ENCODE peak calls at places on chromosome 4, in seven cellular contexts. M is WERI-Rb-1, P is tibial nerve, J is stomach, V is esophagus squamous epithelium, C is mammary epithelial cell, Y is transverse colon. U is an unnamed sample.
A peak's percentile ranks its signal among the peaks of the same experiment; 100 is the strongest.

GRCh38 chr4:185896832-185897475 is 85.0 kb upstream of the SORBS2 start:
- DNase-seq in Y (no peak), M (no peak), V (no peak), P (no peak), C (no peak), J (no peak), U (no peak)

GRCh38 chr4:155948541-155948940 is 5.1 kb downstream of the CTSO start:
- DNase-seq in J (no peak), C (no peak), Y (no peak), P (no peak), V (no peak), M (no peak), U (no peak)

GRCh38 chr4:16360694-16361262 is 134.5 kb upstream of the TAPT1 start:
- DNase-seq in Y (no peak), M (no peak), J (no peak), C (no peak), P (no peak), V (no peak), U (no peak)

GRCh38 chr4:77072195-77072753 is 3.5 kb downstream of the CCNI start:
- DNase-seq in P (no peak), C (peak; percentile 83), V (no peak), M (no peak), J (peak; percentile 39), Y (no peak), U (peak; percentile 56)

GRCh38 chr4:53273726-53274125 is 92.1 kb downstream of the SCFD2 start:
- DNase-seq in J (no peak), M (no peak), Y (no peak), C (peak; percentile 66), V (no peak), P (no peak), U (no peak)

GRCh38 chr4:78484574-78484973 is 67.0 kb upstream of the ANXA3 start:
- DNase-seq in J (no peak), V (no peak), M (no peak), C (no peak), Y (no peak), P (no peak), U (no peak)

GRCh38 chr4:4837921-4838601 is 21.4 kb upstream of the MSX1 start:
- DNase-seq in M (peak; percentile 64), C (peak; percentile 6), P (no peak), V (no peak), J (peak; percentile 14), Y (no peak), U (no peak)

GRCh38 chr4:182197611-182198010 is 45.6 kb upstream of the TENM3 start:
- DNase-seq in C (no peak), V (no peak), P (no peak), Y (no peak), M (no peak), J (no peak), U (no peak)

GRCh38 chr4:151665022-151665421 is 95.8 kb downstream of the GATB start:
- DNase-seq in C (no peak), Y (no peak), J (no peak), V (no peak), M (no peak), P (no peak), U (no peak)

GRCh38 chr4:38426532-38426931 is 237.5 kb upstream of the KLF3 start:
- DNase-seq in P (no peak), C (no peak), J (no peak), Y (no peak), V (no peak), M (no peak), U (no peak)

GRCh38 chr4:18529482-18529881 is 507.9 kb upstream of the LCORL start:
- DNase-seq in P (no peak), Y (no peak), V (no peak), M (no peak), J (no peak), C (no peak), U (no peak)

GRCh38 chr4:170005472-170005871 is 20.7 kb downstream of the MFAP3L start:
- DNase-seq in M (no peak), V (no peak), Y (no peak), P (no peak), C (no peak), J (no peak), U (no peak)

GRCh38 chr4:120824905-120825304 is 97.6 kb downstream of the PRDM5 start:
- DNase-seq in M (no peak), Y (no peak), J (no peak), P (no peak), V (no peak), C (no peak), U (no peak)

GRCh38 chr4:121138014-121138413 is 26.1 kb downstream of the TNIP3 start:
- DNase-seq in Y (no peak), J (no peak), V (no peak), C (no peak), M (no peak), P (no peak), U (no peak)

GRCh38 chr4:912548-913279 is 19.4 kb downstream of the GAK start:
- DNase-seq in Y (peak; percentile 34), J (no peak), V (no peak), P (no peak), M (no peak), C (peak; percentile 79), U (no peak)

GRCh38 chr4:120005527-120005926 is 61.1 kb downstream of the MAD2L1 start:
- DNase-seq in M (no peak), Y (no peak), J (no peak), C (no peak), V (no peak), P (no peak), U (no peak)

GRCh38 chr4:98581126-98581525 is 77.3 kb downstream of the TSPAN5 start:
- DNase-seq in M (no peak), C (no peak), J (no peak), V (no peak), Y (no peak), P (no peak), U (no peak)

GRCh38 chr4:13092702-13093101 is 391.4 kb downstream of the RAB28 start:
- DNase-seq in V (no peak), J (no peak), M (no peak), P (peak; percentile 35), Y (no peak), C (no peak), U (no peak)

GRCh38 chr4:73518340-73518739 is 36.8 kb downstream of the AFM start:
- DNase-seq in M (no peak), J (no peak), Y (no peak), C (no peak), V (no peak), P (no peak), U (no peak)

GRCh38 chr4:128573781-128574508 is 235.6 kb upstream of the JADE1 start:
- DNase-seq in P (no peak), M (no peak), J (no peak), C (no peak), Y (no peak), V (no peak), U (no peak)

GRCh38 chr4:155914782-155915181 is 11.3 kb downstream of the TDO2 start:
- DNase-seq in Y (no peak), C (no peak), P (no peak), V (no peak), M (no peak), J (no peak), U (no peak)

GRCh38 chr4:110268790-110269189 is 70.4 kb upstream of the ELOVL6 start:
- DNase-seq in Y (no peak), J (no peak), M (no peak), V (no peak), P (no peak), C (no peak), U (no peak)

GRCh38 chr4:110268352-110268751 is 69.9 kb upstream of the ELOVL6 start:
- DNase-seq in P (no peak), Y (no peak), V (no peak), M (no peak), J (no peak), C (no peak), U (no peak)

GRCh38 chr4:110260299-110260698 is 61.9 kb upstream of the ELOVL6 start:
- DNase-seq in Y (no peak), M (no peak), P (no peak), C (no peak), V (no peak), J (no peak), U (no peak)

GRCh38 chr4:110266136-110266535 is 67.7 kb upstream of the ELOVL6 start:
- DNase-seq in C (no peak), P (no peak), J (no peak), V (no peak), M (no peak), Y (no peak), U (no peak)

GRCh38 chr4:110265001-110265400 is 66.6 kb upstream of the ELOVL6 start:
- DNase-seq in Y (no peak), M (no peak), C (no peak), V (no peak), J (no peak), P (no peak), U (no peak)
- H3K27ac ChIP-seq in Y (no peak overlapping the region), M (no peak overlapping the region), C (no peak overlapping the region), V (no peak overlapping the region), J (no peak overlapping the region), P (no peak overlapping the region), U (no peak overlapping the region)

DNA sequence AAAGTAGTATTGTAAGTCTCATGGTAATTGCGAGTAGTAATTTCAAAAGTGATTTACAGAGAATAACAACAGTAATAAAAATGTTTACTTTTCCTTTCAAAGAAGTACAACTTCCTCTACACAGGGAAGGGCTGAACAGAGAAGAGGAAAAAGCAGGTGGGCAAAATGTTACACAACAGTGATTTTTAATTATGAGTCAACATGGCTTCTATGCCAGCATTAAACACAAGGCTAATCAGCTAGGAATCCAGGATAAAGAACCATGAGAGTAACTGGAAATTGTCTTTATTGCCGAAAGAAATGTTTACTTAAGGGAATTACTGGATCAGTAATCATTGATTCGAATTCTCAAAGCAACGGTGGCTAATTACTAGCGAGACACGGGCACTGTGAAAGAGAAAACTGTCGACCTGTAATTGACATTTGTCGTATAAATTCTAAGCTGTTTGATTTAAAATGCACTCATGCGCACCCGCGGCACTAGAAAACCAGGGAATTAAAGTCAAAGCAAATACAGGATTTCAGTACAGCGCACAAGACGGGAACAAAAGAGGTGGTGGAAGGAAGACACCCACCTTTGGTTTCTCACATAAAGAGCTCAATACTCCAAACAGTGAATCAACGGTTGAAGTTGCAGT is 15.5 kb downstream of the UTP3 start:
- DNase-seq in C (peak; percentile 54), V (no peak), Y (peak; percentile 18), P (peak; percentile 23), J (no peak), M (peak; percentile 25), U (no peak)
- H3K4me3 ChIP-seq in C (peak overlapping the region; percentile 67), V (peak overlapping the region; percentile 93), Y (peak overlapping the region; percentile 82), P (peak overlapping the region; percentile 85), J (peak overlapping the region; percentile 86), M (peak overlapping the region; percentile 57), U (peak overlapping the region; percentile 89)

GRCh38 chr4:88738146-88738545 is 40.5 kb upstream of the NAP1L5 start:
- DNase-seq in Y (no peak), C (no peak), M (peak; percentile 17), V (no peak), P (no peak), J (no peak), U (no peak)
- H3K27ac ChIP-seq in Y (peak overlapping the region; percentile 21), C (no peak overlapping the region), M (no peak overlapping the region), V (no peak overlapping the region), P (peak overlapping the region; percentile 63), J (peak overlapping the region; percentile 78), U (peak overlapping the region; percentile 36)

DNA sequence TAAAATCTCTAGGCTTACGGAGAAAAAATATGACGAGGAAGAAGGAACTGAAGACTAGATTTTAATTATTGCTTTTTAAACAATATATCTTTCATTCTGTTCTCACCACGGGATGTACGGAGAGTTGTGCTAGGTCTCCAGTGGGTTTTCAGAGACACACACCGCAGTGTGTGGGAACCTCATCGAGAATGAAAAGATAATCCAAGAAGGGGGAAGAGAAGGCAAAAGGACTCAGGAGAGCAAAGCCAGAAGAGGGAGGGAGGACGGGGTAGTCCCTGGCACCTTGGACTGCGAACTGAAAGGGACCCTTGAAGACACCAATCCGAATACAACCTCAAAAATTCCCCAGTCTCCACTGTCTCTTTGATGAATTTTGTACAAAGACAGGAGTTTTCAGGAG is 907 bp upstream of the LEF1 start:
- DNase-seq in V (no peak), J (no peak), P (no peak), Y (no peak), M (no peak), C (no peak), U (no peak)
- H3K4me3 ChIP-seq in V (no peak overlapping the region), J (no peak overlapping the region), P (no peak overlapping the region), Y (no peak overlapping the region), M (no peak overlapping the region), C (no peak overlapping the region), U (no peak overlapping the region)